ENCODE peak calls at places on chromosomes 4 and X, in six cellular contexts. Y is endothelial cell, A is CD14-positive monocyte, P is heart left ventricle, J is D721Med, V is stomach. R is an unnamed sample.

GRCh38 chrX:153361781-153362397 is 27.9 kb downstream of the ZNF275 start:
- DNase-seq in Y (no peak), A (no peak), P (no peak), J (no peak), V (no peak), R (no peak)

GRCh38 chr4:38174811-38175210 is 214.6 kb downstream of the PTTG2 start:
- DNase-seq in Y (no peak), A (peak; percentile 72), P (no peak), J (no peak), V (no peak), R (no peak)

GRCh38 chr4:141027421-141027820 is 105.8 kb downstream of the RNF150 start:
- DNase-seq in Y (no peak), A (no peak), P (no peak), J (no peak), V (no peak), R (no peak)

GRCh38 chrX:72243472-72243871 is 4.6 kb upstream of the ERCC6L start:
- DNase-seq in Y (no peak), A (no peak), P (no peak), J (no peak), V (no peak), R (no peak)

GRCh38 chrX:124211312-124211942 is 121.0 kb upstream of the TEX13D start:
- DNase-seq in Y (peak; percentile 9), A (no peak), P (no peak), J (no peak), V (no peak), R (peak; percentile 39)

GRCh38 chr4:3346146-3346545 is 53.3 kb downstream of the RGS12 start:
- DNase-seq in Y (peak; percentile 52), A (no peak), P (no peak), J (no peak), V (peak; percentile 50), R (peak; percentile 85)

GRCh38 chr4:87916636-87917035 is 58.9 kb upstream of the SPP1 start:
- DNase-seq in Y (no peak), A (no peak), P (no peak), J (no peak), V (no peak), R (no peak)

GRCh38 chrX:11382935-11383334 is 89.7 kb downstream of the AMELX start:
- DNase-seq in Y (no peak), A (no peak), P (no peak), J (no peak), V (no peak), R (no peak)

GRCh38 chrX:11424903-11425674 is 131.9 kb downstream of the AMELX start:
- DNase-seq in Y (no peak), A (no peak), P (no peak), J (no peak), V (no peak), R (no peak)

GRCh38 chrX:39205467-39205866 is 404.2 kb downstream of the MID1IP1 start:
- DNase-seq in Y (no peak), A (no peak), P (no peak), J (no peak), V (no peak), R (no peak)

GRCh38 chr4:10878861-10879260 is 194.3 kb upstream of the CLNK start:
- DNase-seq in Y (no peak), A (no peak), P (no peak), J (no peak), V (no peak), R (no peak)

GRCh38 chr4:104163820-104164219 is 330.9 kb downstream of the CXXC4 start:
- DNase-seq in Y (no peak), A (no peak), P (no peak), J (no peak), V (no peak), R (no peak)

GRCh38 chr4:37812713-37813112 is 13.8 kb upstream of the PGM2 start:
- DNase-seq in Y (no peak), A (no peak), P (no peak), J (no peak), V (no peak), R (no peak)

GRCh38 chr4:3369781-3370660 is 71.7 kb upstream of the HGFAC start:
- DNase-seq in Y (peak; percentile 47), A (peak; percentile 77), P (peak; percentile 72), J (no peak), V (no peak), R (no peak)

GRCh38 chr4:94798808-94799207 is 41.1 kb downstream of the BMPR1B start:
- DNase-seq in Y (no peak), A (no peak), P (no peak), J (no peak), V (no peak), R (no peak)

GRCh38 chrX:133549319-133549933 is 134.1 kb upstream of the GPC4 start:
- DNase-seq in Y (no peak), A (no peak), P (no peak), J (no peak), V (no peak), R (no peak)

GRCh38 chr4:123830920-123831319 is 434.3 kb downstream of the SPRY1 start:
- DNase-seq in Y (no peak), A (no peak), P (no peak), J (no peak), V (no peak), R (no peak)

GRCh38 chr4:40573593-40574311 is 55.9 kb downstream of the RBM47 start:
- DNase-seq in Y (no peak), A (peak; percentile 69), P (no peak), J (no peak), V (no peak), R (no peak)

GRCh38 chrX:74293343-74293946 is 10.5 kb upstream of the ZCCHC13 start:
- DNase-seq in Y (peak; percentile 60), A (peak; percentile 52), P (peak; percentile 88), J (peak; percentile 13), V (peak; percentile 75), R (peak; percentile 56)

GRCh38 chrX:48957477-48957826 is at the start of gene OTUD5:
- DNase-seq in Y (peak; percentile 39), A (no peak), P (peak; percentile 75), J (peak; percentile 53), V (no peak), R (peak; percentile 87)

GRCh38 chrX:69493766-69494165 is 10.4 kb upstream of the NALF2 start:
- DNase-seq in Y (no peak), A (no peak), P (no peak), J (no peak), V (no peak), R (no peak)

GRCh38 chr4:164937576-164938270 is 39.7 kb downstream of the TRIM61 start:
- DNase-seq in Y (no peak), A (no peak), P (no peak), J (no peak), V (no peak), R (no peak)
- TF ChIP-seq CTCF in Y (no peak), A (no peak), P (no peak), J (no peak), V (no peak), R (peak; percentile 48)

GRCh38 chrX:113790987-113791386 is 792.9 kb upstream of the HTR2C start:
- DNase-seq in Y (no peak), A (no peak), P (no peak), J (no peak), V (no peak), R (no peak)
- TF ChIP-seq CTCF in Y (no peak), A (no peak), P (no peak), J (no peak), V (no peak), R (no peak)

GRCh38 chr4:157514711-157515110 is 294.2 kb downstream of the GRIA2 start:
- DNase-seq in Y (peak; percentile 50), A (no peak), P (no peak), J (no peak), V (no peak), R (no peak)
- TF ChIP-seq CTCF in Y (peak; percentile 57), A (no peak), P (no peak), J (peak; percentile 15), V (no peak), R (peak; percentile 23)

GRCh38 chrX:121496966-121497365 is 449.6 kb downstream of the GLUD2 start:
- DNase-seq in Y (no peak), A (no peak), P (no peak), J (no peak), V (no peak), R (no peak)
- TF ChIP-seq CTCF in Y (no peak), A (no peak), P (no peak), J (no peak), V (no peak), R (no peak)

GRCh38 chr4:120509719-120510118 is 412.8 kb downstream of the PRDM5 start:
- DNase-seq in Y (no peak), A (no peak), P (no peak), J (no peak), V (no peak), R (no peak)
- TF ChIP-seq CTCF in Y (no peak), A (no peak), P (no peak), J (no peak), V (no peak), R (no peak)

DNA sequence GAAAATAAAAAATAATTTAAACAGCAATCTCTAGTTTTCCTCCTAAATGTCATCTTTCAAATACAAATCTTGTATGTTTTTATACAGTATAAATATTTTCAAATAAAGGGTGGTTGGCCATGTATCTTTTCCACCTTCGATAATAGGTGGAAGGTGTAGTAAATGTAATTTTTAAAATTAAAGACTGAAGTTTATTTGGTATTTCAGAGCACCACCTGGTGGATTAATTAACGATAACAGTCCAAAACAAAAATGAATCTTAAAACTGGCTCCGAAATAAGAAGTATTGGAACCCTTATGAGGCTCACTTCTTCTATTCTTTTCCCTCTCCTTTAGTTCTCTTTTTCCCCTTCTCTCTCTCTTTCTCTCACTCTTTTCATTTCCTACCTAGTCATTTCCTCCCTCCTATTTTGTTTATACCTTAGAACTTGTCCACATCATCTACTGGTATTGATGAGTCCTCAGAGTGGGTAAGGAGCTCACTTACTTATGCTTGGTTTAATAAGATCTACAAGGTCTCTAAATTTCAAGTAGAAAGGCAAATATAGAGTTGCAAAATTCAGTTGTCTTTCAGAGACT is 82.9 kb upstream of the EXOC1L start:
- DNase-seq in Y (no peak), A (no peak), P (no peak), J (no peak), V (no peak), R (peak; percentile 24)
- TF ChIP-seq CTCF in Y (peak; percentile 73), A (peak; percentile 43), P (no peak), J (peak; percentile 43), V (no peak), R (peak; percentile 40)

GRCh38 chr4:13207224-13207623 is 276.9 kb downstream of the RAB28 start:
- DNase-seq in Y (no peak), A (no peak), P (no peak), J (no peak), V (no peak), R (no peak)
- TF ChIP-seq CTCF in Y (no peak), A (no peak), P (no peak), J (no peak), V (no peak), R (no peak)

R was measured in GM13977.